ENCODE peak calls at places on chromosomes 5 and 9, in seven cellular contexts. One of them, this sample, is unnamed.

GRCh38 chr9:137085918-137086530 is 761 bp upstream of the MAN1B1 start:
- DNase-seq in HCT116: no peak
- DNase-seq in A549: peak; percentile 48
- DNase-seq in endothelial cell of umbilical vein: peak; percentile 37
- DNase-seq in heart left ventricle: peak; percentile 79
- DNase-seq in prostate gland: no peak
- DNase-seq in ovary: no peak
- DNase-seq in this sample: peak; percentile 54

GRCh38 chr5:62282951-62283446 is 23.0 kb upstream of the KIF2A start:
- DNase-seq in endothelial cell of umbilical vein: no peak
- DNase-seq in HCT116: no peak
- DNase-seq in ovary: no peak
- DNase-seq in A549: no peak
- DNase-seq in heart left ventricle: no peak
- DNase-seq in prostate gland: no peak
- DNase-seq in this sample: no peak

GRCh38 chr9:81669011-81669739 is 20.2 kb downstream of the TLE1 start:
- DNase-seq in ovary: no peak
- DNase-seq in heart left ventricle: no peak
- DNase-seq in HCT116: no peak
- DNase-seq in prostate gland: no peak
- DNase-seq in endothelial cell of umbilical vein: no peak
- DNase-seq in A549: no peak
- DNase-seq in this sample: no peak

GRCh38 chr9:107020040-107020530 is 157.1 kb downstream of the ZNF462 start:
- DNase-seq in HCT116: no peak
- DNase-seq in prostate gland: no peak
- DNase-seq in heart left ventricle: no peak
- DNase-seq in endothelial cell of umbilical vein: no peak
- DNase-seq in A549: no peak
- DNase-seq in ovary: peak; percentile 21
- DNase-seq in this sample: no peak

GRCh38 chr5:124675921-124676846 is 70.3 kb downstream of the ZNF608 start:
- DNase-seq in endothelial cell of umbilical vein: no peak
- DNase-seq in heart left ventricle: no peak
- DNase-seq in prostate gland: no peak
- DNase-seq in ovary: no peak
- DNase-seq in A549: no peak
- DNase-seq in HCT116: no peak
- DNase-seq in this sample: no peak

GRCh38 chr5:150529147-150529546 is 21.2 kb downstream of the NDST1 start:
- DNase-seq in heart left ventricle: no peak
- DNase-seq in A549: no peak
- DNase-seq in prostate gland: no peak
- DNase-seq in endothelial cell of umbilical vein: no peak
- DNase-seq in ovary: no peak
- DNase-seq in HCT116: no peak
- DNase-seq in this sample: no peak

GRCh38 chr5:13591621-13592020 is 352.9 kb downstream of the DNAH5 start:
- DNase-seq in A549: peak; percentile 53
- DNase-seq in prostate gland: no peak
- DNase-seq in endothelial cell of umbilical vein: peak; percentile 80
- DNase-seq in heart left ventricle: no peak
- DNase-seq in ovary: no peak
- DNase-seq in HCT116: no peak
- DNase-seq in this sample: no peak

GRCh38 chr5:98468188-98468869 is 305.1 kb upstream of the RGMB start:
- DNase-seq in endothelial cell of umbilical vein: peak; percentile 62
- DNase-seq in prostate gland: no peak
- DNase-seq in heart left ventricle: no peak
- DNase-seq in HCT116: no peak
- DNase-seq in A549: peak; percentile 29
- DNase-seq in ovary: no peak
- DNase-seq in this sample: no peak

GRCh38 chr9:116798521-116798920 is 111.4 kb downstream of the TRIM32 start:
- DNase-seq in heart left ventricle: no peak
- DNase-seq in endothelial cell of umbilical vein: no peak
- DNase-seq in prostate gland: no peak
- DNase-seq in HCT116: no peak
- DNase-seq in ovary: no peak
- DNase-seq in A549: no peak
- DNase-seq in this sample: no peak

GRCh38 chr9:134660407-134660806 is 18.8 kb downstream of the COL5A1 start:
- DNase-seq in prostate gland: no peak
- DNase-seq in A549: peak; percentile 67
- DNase-seq in HCT116: peak; percentile 22
- DNase-seq in ovary: no peak
- DNase-seq in heart left ventricle: peak; percentile 10
- DNase-seq in endothelial cell of umbilical vein: no peak
- DNase-seq in this sample: no peak

GRCh38 chr5:34439601-34440000 is 216.5 kb upstream of the RAI14 start:
- DNase-seq in prostate gland: no peak
- DNase-seq in A549: no peak
- DNase-seq in HCT116: no peak
- DNase-seq in endothelial cell of umbilical vein: no peak
- DNase-seq in heart left ventricle: no peak
- DNase-seq in ovary: no peak
- DNase-seq in this sample: no peak

GRCh38 chr9:109010676-109011655 is 2.3 kb downstream of the CTNNAL1 start:
- DNase-seq in A549: peak; percentile 66
- DNase-seq in ovary: no peak
- DNase-seq in HCT116: peak; percentile 57
- DNase-seq in endothelial cell of umbilical vein: peak; percentile 91
- DNase-seq in prostate gland: no peak
- DNase-seq in heart left ventricle: no peak
- DNase-seq in this sample: peak; percentile 65

GRCh38 chr9:35681341-35682002 is 7.7 kb downstream of the CA9 start:
- DNase-seq in A549: no peak
- DNase-seq in HCT116: no peak
- DNase-seq in ovary: no peak
- DNase-seq in endothelial cell of umbilical vein: no peak
- DNase-seq in heart left ventricle: no peak
- DNase-seq in prostate gland: no peak
- DNase-seq in this sample: no peak

GRCh38 chr9:121299125-121299466 is 31.1 kb downstream of the GSN start:
- DNase-seq in prostate gland: no peak
- DNase-seq in HCT116: no peak
- DNase-seq in ovary: peak; percentile 62
- DNase-seq in endothelial cell of umbilical vein: peak; percentile 17
- DNase-seq in heart left ventricle: no peak
- DNase-seq in A549: no peak
- DNase-seq in this sample: no peak

GRCh38 chr5:67291671-67292070 is 95.1 kb upstream of the CD180 start:
- DNase-seq in HCT116: no peak
- DNase-seq in endothelial cell of umbilical vein: no peak
- DNase-seq in ovary: no peak
- DNase-seq in heart left ventricle: no peak
- DNase-seq in prostate gland: no peak
- DNase-seq in A549: no peak
- DNase-seq in this sample: no peak

GRCh38 chr5:959581-960531 is 48.7 kb upstream of the NKD2 start:
- DNase-seq in heart left ventricle: no peak
- DNase-seq in ovary: no peak
- DNase-seq in endothelial cell of umbilical vein: no peak
- DNase-seq in prostate gland: no peak
- DNase-seq in A549: no peak
- DNase-seq in HCT116: no peak
- DNase-seq in this sample: no peak

GRCh38 chr9:36922548-36922947 is 111.5 kb downstream of the PAX5 start:
- DNase-seq in endothelial cell of umbilical vein: no peak
- DNase-seq in A549: peak; percentile 32
- DNase-seq in prostate gland: no peak
- DNase-seq in heart left ventricle: no peak
- DNase-seq in ovary: no peak
- DNase-seq in HCT116: no peak
- DNase-seq in this sample: no peak

GRCh38 chr5:157860898-157861894 is 2.3 kb upstream of the CLINT1 start:
- DNase-seq in prostate gland: no peak
- DNase-seq in A549: no peak
- DNase-seq in endothelial cell of umbilical vein: no peak
- DNase-seq in ovary: no peak
- DNase-seq in heart left ventricle: no peak
- DNase-seq in HCT116: no peak
- DNase-seq in this sample: no peak

GRCh38 chr5:39231705-39232525 is 12.6 kb upstream of the FYB1 start:
- DNase-seq in prostate gland: no peak
- DNase-seq in endothelial cell of umbilical vein: peak; percentile 84
- DNase-seq in HCT116: no peak
- DNase-seq in A549: peak; percentile 62
- DNase-seq in ovary: no peak
- DNase-seq in heart left ventricle: no peak
- DNase-seq in this sample: no peak

GRCh38 chr5:141338538-141339306 is at the start of gene PCDHGA2:
- DNase-seq in HCT116: no peak
- DNase-seq in ovary: peak; percentile 43
- DNase-seq in endothelial cell of umbilical vein: peak; percentile 59
- DNase-seq in prostate gland: no peak
- DNase-seq in heart left ventricle: no peak
- DNase-seq in A549: peak; percentile 74
- DNase-seq in this sample: peak; percentile 80

GRCh38 chr5:38420691-38421395 is 135.6 kb downstream of the LIFR start:
- DNase-seq in ovary: peak; percentile 60
- DNase-seq in A549: peak; percentile 73
- DNase-seq in HCT116: peak; percentile 60
- DNase-seq in prostate gland: peak; percentile 43
- DNase-seq in endothelial cell of umbilical vein: peak; percentile 73
- DNase-seq in heart left ventricle: no peak
- DNase-seq in this sample: peak; percentile 79

GRCh38 chr5:32436553-32437262 is 7.8 kb downstream of the ZFR start:
- DNase-seq in endothelial cell of umbilical vein: peak; percentile 81
- DNase-seq in A549: no peak
- DNase-seq in ovary: no peak
- DNase-seq in heart left ventricle: no peak
- DNase-seq in HCT116: no peak
- DNase-seq in prostate gland: peak; percentile 16
- DNase-seq in this sample: no peak

GRCh38 chr9:35415769-35416427 is 74.0 kb upstream of the RUSC2 start:
- DNase-seq in prostate gland: no peak
- DNase-seq in heart left ventricle: no peak
- DNase-seq in HCT116: no peak
- DNase-seq in A549: no peak
- DNase-seq in ovary: no peak
- DNase-seq in endothelial cell of umbilical vein: no peak
- DNase-seq in this sample: no peak

GRCh38 chr9:78238061-78239038 is 2.5 kb downstream of the CEP78 start:
- DNase-seq in A549: no peak
- DNase-seq in endothelial cell of umbilical vein: no peak
- DNase-seq in ovary: no peak
- DNase-seq in heart left ventricle: no peak
- DNase-seq in prostate gland: no peak
- DNase-seq in HCT116: no peak
- DNase-seq in this sample: no peak

GRCh38 chr5:78283802-78284201 is 10.7 kb downstream of the AP3B1 start:
- DNase-seq in prostate gland: no peak
- DNase-seq in A549: no peak
- DNase-seq in endothelial cell of umbilical vein: no peak
- DNase-seq in ovary: no peak
- DNase-seq in heart left ventricle: no peak
- DNase-seq in HCT116: no peak
- DNase-seq in this sample: no peak

GRCh38 chr5:59458966-59459729 is 434.4 kb downstream of the PDE4D start:
- DNase-seq in endothelial cell of umbilical vein: no peak
- DNase-seq in prostate gland: no peak
- DNase-seq in ovary: no peak
- DNase-seq in heart left ventricle: no peak
- DNase-seq in A549: no peak
- DNase-seq in HCT116: no peak
- DNase-seq in this sample: no peak
- H3K4me3 ChIP-seq in endothelial cell of umbilical vein: no peak overlapping the region
- H3K4me3 ChIP-seq in prostate gland: no peak overlapping the region
- H3K4me3 ChIP-seq in ovary: no peak overlapping the region
- H3K4me3 ChIP-seq in heart left ventricle: no peak overlapping the region
- H3K4me3 ChIP-seq in A549: no peak overlapping the region
- H3K4me3 ChIP-seq in HCT116: no peak overlapping the region
- H3K4me3 ChIP-seq in this sample: no peak overlapping the region

GRCh38 chr5:115179068-115179958 is 9.6 kb upstream of the TRIM36 start:
- DNase-seq in heart left ventricle: peak; percentile 48
- DNase-seq in HCT116: no peak
- DNase-seq in prostate gland: no peak
- DNase-seq in endothelial cell of umbilical vein: no peak
- DNase-seq in A549: no peak
- DNase-seq in ovary: peak; percentile 29
- DNase-seq in this sample: peak; percentile 33
- TF ChIP-seq POLR2A in heart left ventricle: no peak
- TF ChIP-seq POLR2A in HCT116: no peak
- TF ChIP-seq POLR2A in prostate gland: no peak
- TF ChIP-seq POLR2A in endothelial cell of umbilical vein: no peak
- TF ChIP-seq POLR2A in A549: no peak
- TF ChIP-seq POLR2A in ovary: no peak
- TF ChIP-seq POLR2A in this sample: no peak

DNA sequence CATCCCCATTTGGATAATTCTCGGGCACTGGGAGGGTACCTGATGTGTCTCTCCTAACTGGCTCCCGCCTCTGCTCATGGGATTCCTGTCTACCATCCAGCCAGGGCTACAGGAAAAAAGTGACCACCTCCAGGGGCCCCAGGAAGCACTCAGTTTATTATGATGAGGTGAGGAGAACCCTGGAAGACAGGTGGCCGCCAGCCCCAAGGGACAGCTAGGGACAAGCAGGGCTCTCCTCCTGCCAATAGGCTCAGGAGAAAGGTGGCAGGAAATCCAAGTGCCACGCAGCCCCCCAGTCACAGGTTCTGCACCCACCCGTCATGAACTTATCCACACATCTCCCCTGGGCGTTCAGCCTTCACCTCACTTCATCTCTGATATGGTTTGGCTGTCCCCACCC is 61.5 kb upstream of the ZNF354A start:
- DNase-seq in ovary: no peak
- DNase-seq in heart left ventricle: no peak
- DNase-seq in HCT116: no peak
- DNase-seq in endothelial cell of umbilical vein: no peak
- DNase-seq in A549: no peak
- DNase-seq in prostate gland: no peak
- DNase-seq in this sample: no peak
- H3K9me3 ChIP-seq in ovary: no peaks in the 10 kb centered on the region
- H3K9me3 ChIP-seq in heart left ventricle: no peaks in the 10 kb centered on the region
- H3K9me3 ChIP-seq in HCT116: no peaks in the 10 kb centered on the region
- H3K9me3 ChIP-seq in endothelial cell of umbilical vein: no peaks in the 10 kb centered on the region
- H3K9me3 ChIP-seq in A549: peaks cover 29% of the 10 kb centered on the region
- H3K9me3 ChIP-seq in prostate gland: no peaks in the 10 kb centered on the region
- H3K9me3 ChIP-seq in this sample: no peaks in the 10 kb centered on the region

DNA sequence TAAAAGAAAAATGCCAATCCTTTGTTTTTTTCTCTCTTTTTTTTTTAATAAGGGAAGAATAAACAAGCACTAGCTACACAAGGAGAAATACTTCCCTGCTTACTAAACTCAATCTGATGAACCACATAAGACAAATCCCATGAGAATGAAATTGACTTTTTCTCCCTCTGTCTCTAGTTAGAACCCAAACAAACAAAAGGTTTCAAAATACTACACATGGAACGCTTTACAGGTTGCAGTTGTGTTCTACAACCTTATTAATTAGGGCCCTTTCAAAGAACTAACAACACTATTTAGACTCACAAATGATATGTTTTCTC is 124.5 kb downstream of the PDE4D start:
- DNase-seq in HCT116: no peak
- DNase-seq in A549: no peak
- DNase-seq in ovary: no peak
- DNase-seq in endothelial cell of umbilical vein: no peak
- DNase-seq in prostate gland: no peak
- DNase-seq in heart left ventricle: no peak
- DNase-seq in this sample: no peak
- H3K4me3 ChIP-seq in HCT116: no peak overlapping the region
- H3K4me3 ChIP-seq in A549: peak overlapping the region; percentile 79
- H3K4me3 ChIP-seq in ovary: peak overlapping the region; percentile 46
- H3K4me3 ChIP-seq in endothelial cell of umbilical vein: peak overlapping the region; percentile 92
- H3K4me3 ChIP-seq in prostate gland: peak overlapping the region; percentile 45
- H3K4me3 ChIP-seq in heart left ventricle: peak overlapping the region; percentile 66
- H3K4me3 ChIP-seq in this sample: no peak overlapping the region

This sample was measured in testis.